ENCODE peak calls at places on chromosome 15, in five cellular contexts. F, X, S, Q and H are unnamed samples.
A peak's percentile ranks its signal among the peaks of the same experiment; 100 is the strongest.

GRCh38 chr15:38690737-38691332 is 126.2 kb upstream of the RASGRP1 start:
- DNase-seq in F (no peak), X (peak; percentile 63), S (peak; percentile 80), Q (peak; percentile 63), H (peak; percentile 88)

GRCh38 chr15:79635897-79636596 is 203.9 kb downstream of the MINAR1 start:
- DNase-seq in F (no peak), X (no peak), S (no peak), Q (peak; percentile 33), H (no peak)

GRCh38 chr15:72588096-72588495 is 66.4 kb upstream of the GOLGA6B start:
- DNase-seq in F (no peak), X (no peak), S (no peak), Q (no peak), H (no peak)

GRCh38 chr15:31216210-31216911 is 110.3 kb upstream of the KLF13 start:
- DNase-seq in F (no peak), X (peak; percentile 34), S (peak; percentile 24), Q (peak; percentile 65), H (peak; percentile 66)

GRCh38 chr15:32683231-32683630 is 34.6 kb upstream of the GREM1 start:
- DNase-seq in F (no peak), X (no peak), S (no peak), Q (no peak), H (no peak)

GRCh38 chr15:75235760-75236729 is 22.1 kb upstream of the GOLGA6C start:
- DNase-seq in F (no peak), X (no peak), S (no peak), Q (no peak), H (no peak)

GRCh38 chr15:62306851-62307504 is 141.9 kb upstream of the C2CD4B start:
- DNase-seq in F (peak; percentile 55), X (peak; percentile 28), S (peak; percentile 55), Q (peak; percentile 82), H (peak; percentile 19)

GRCh38 chr15:79283252-79284048 is 928 bp downstream of the ANKRD34C start:
- DNase-seq in F (no peak), X (peak; percentile 75), S (peak; percentile 86), Q (peak; percentile 17), H (peak; percentile 44)

GRCh38 chr15:80607288-80607980 is 87.7 kb upstream of the ABHD17C start:
- DNase-seq in F (no peak), X (no peak), S (no peak), Q (peak; percentile 5), H (no peak)

GRCh38 chr15:26242565-26242964 is 379.4 kb upstream of the ATP10A start:
- DNase-seq in F (no peak), X (no peak), S (no peak), Q (no peak), H (no peak)

GRCh38 chr15:37900286-37901221 is 33.9 kb upstream of the TMCO5A start:
- DNase-seq in F (no peak), X (no peak), S (no peak), Q (peak; percentile 59), H (no peak)

GRCh38 chr15:83846847-83847246 is 192.9 kb downstream of the ADAMTSL3 start:
- DNase-seq in F (no peak), X (no peak), S (no peak), Q (peak; percentile 86), H (no peak)

GRCh38 chr15:57684491-57685184 is 21.9 kb upstream of the POLR2M start:
- DNase-seq in F (no peak), X (no peak), S (no peak), Q (no peak), H (no peak)

GRCh38 chr15:73075151-73075859 is 23.0 kb downstream of the NEO1 start:
- DNase-seq in F (no peak), X (no peak), S (no peak), Q (peak; percentile 31), H (no peak)

GRCh38 chr15:58568157-58568571 is 136.4 kb downstream of the LIPC start:
- DNase-seq in F (no peak), X (no peak), S (no peak), Q (no peak), H (peak; percentile 33)

GRCh38 chr15:74795961-74796625 is 14.2 kb downstream of the CSK start:
- DNase-seq in F (no peak), X (no peak), S (no peak), Q (no peak), H (peak; percentile 78)

GRCh38 chr15:66161108-66161507 is 92.4 kb downstream of the MEGF11 start:
- DNase-seq in F (no peak), X (no peak), S (no peak), Q (no peak), H (no peak)

GRCh38 chr15:25700916-25701315 is 162.2 kb downstream of the ATP10A start:
- DNase-seq in F (no peak), X (no peak), S (no peak), Q (no peak), H (no peak)

GRCh38 chr15:42275780-42276395 is 2.7 kb upstream of the TMEM87A start:
- DNase-seq in F (no peak), X (no peak), S (no peak), Q (peak; percentile 17), H (no peak)

GRCh38 chr15:65055201-65055870 is 10.1 kb downstream of the SLC51B start:
- DNase-seq in F (no peak), X (no peak), S (no peak), Q (peak; percentile 39), H (no peak)

GRCh38 chr15:34855397-34855796 is 60.0 kb upstream of the ACTC1 start:
- DNase-seq in F (peak; percentile 16), X (no peak), S (no peak), Q (peak; percentile 58), H (no peak)

GRCh38 chr15:49063402-49064280 is 17.4 kb upstream of the SECISBP2L start:
- DNase-seq in F (no peak), X (no peak), S (no peak), Q (no peak), H (no peak)

GRCh38 chr15:76363251-76363650 is 26.7 kb downstream of the ISL2 start:
- DNase-seq in F (no peak), X (no peak), S (no peak), Q (no peak), H (no peak)

GRCh38 chr15:41661078-41661528 is 898 bp downstream of the MGA start:
- DNase-seq in F (no peak), X (no peak), S (no peak), Q (no peak), H (no peak)

GRCh38 chr15:63905558-63906265 is 72.0 kb upstream of the HERC1 start:
- DNase-seq in F (no peak), X (no peak), S (no peak), Q (no peak), H (no peak)

GRCh38 chr15:60346077-60346476 is 51.7 kb downstream of the ANXA2 start:
- DNase-seq in F (no peak), X (no peak), S (no peak), Q (no peak), H (no peak)

GRCh38 chr15:90322531-90322930 is 29.6 kb upstream of the ZNF774 start:
- DNase-seq in F (no peak), X (no peak), S (no peak), Q (no peak), H (no peak)

GRCh38 chr15:65659502-65660052 is 37.8 kb downstream of the SLC24A1 start:
- DNase-seq in F (no peak), X (no peak), S (no peak), Q (no peak), H (no peak)

GRCh38 chr15:59339252-59339672 is 33.4 kb downstream of the MYO1E start:
- DNase-seq in F (no peak), X (no peak), S (no peak), Q (peak; percentile 66), H (no peak)

GRCh38 chr15:56467626-56468025 is 2.7 kb upstream of the MNS1 start:
- DNase-seq in F (no peak), X (no peak), S (no peak), Q (no peak), H (no peak)

GRCh38 chr15:49370782-49371181 is 52.3 kb upstream of the FGF7 start:
- DNase-seq in F (no peak), X (no peak), S (no peak), Q (peak; percentile 11), H (no peak)

GRCh38 chr15:90953947-90954711 is 555 bp upstream of the RCCD1 start:
- DNase-seq in F (no peak), X (no peak), S (no peak), Q (no peak), H (no peak)

GRCh38 chr15:69225355-69226027 is 65.1 kb downstream of the GLCE start:
- DNase-seq in F (peak; percentile 2), X (no peak), S (no peak), Q (peak; percentile 37), H (no peak)

GRCh38 chr15:74188216-74188615 is 14.4 kb downstream of the STRA6 start:
- DNase-seq in F (no peak), X (no peak), S (no peak), Q (no peak), H (no peak)

DNA sequence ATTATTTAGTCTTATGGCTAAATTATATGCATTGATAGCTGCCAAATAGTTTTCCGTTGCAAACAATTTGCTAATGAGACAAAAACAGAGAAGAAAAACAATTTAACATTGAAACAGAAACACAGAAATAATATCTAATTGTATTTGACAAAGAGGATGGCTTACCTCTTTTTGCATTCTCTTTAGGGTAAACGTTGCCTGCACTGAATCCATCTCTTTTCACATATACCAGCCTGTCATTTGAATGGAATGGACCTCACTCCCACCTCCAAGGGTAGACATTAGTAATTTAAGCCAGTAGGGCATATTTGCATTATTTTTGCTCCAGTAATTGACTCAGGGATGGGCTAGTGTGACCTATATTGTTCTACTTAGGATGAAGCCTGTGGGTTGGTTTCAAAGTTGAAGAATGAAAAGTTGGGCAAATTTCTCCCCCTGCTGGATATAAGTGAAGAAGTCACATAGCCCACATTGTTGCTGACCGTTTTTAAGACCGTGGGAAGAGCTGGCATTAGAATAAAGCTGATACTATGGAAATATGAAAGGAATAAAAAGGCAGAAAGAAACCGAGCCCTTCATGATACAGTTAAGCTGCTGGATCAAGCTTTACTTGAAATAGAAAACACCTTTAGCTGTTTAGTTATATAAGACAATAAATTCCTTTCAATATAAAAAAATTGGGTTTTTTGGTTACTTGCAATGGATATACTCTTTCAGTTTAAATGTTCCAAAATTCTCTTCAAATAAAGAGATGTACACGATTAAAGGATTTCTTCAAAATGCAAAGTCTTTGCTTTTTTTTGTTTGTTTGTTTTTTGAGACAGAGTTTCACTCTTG is 26.9 kb downstream of the PIERCE2 start:
- DNase-seq in F (peak; percentile 2), X (no peak), S (peak; percentile 11), Q (peak; percentile 64), H (no peak)
- TF ChIP-seq CTCF in F (peak; percentile 57), X (peak; percentile 64), S (peak; percentile 60), Q (peak; percentile 75), H (peak; percentile 63)

GRCh38 chr15:29403778-29404177 is 134.2 kb upstream of the NSMCE3 start:
- DNase-seq in F (no peak), X (no peak), S (no peak), Q (no peak), H (no peak)
- TF ChIP-seq CTCF in F (peak; percentile 43), X (peak; percentile 40), S (no peak), Q (no peak), H (no peak)

DNA sequence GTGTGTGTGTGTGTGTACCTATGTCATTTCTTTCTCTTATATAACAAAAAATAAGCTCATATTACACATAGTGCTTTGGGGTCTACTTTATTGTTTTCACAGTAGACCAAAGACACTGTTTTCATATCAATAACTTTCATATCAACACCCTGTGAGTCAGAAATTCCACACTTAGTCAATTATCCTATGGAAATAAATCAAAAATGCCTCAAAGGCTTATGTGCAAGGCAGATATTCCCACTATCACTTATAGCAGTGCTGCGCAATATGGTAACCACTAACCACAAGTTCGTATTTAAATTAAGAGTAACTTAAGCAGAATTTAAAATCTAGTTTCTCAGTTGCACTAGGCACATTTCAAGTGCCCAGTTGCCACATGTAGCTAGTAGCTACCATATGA is 15.8 kb downstream of the SCG3 start:
- DNase-seq in F (no peak), X (no peak), S (no peak), Q (no peak), H (no peak)
- TF ChIP-seq CTCF in F (no peak), X (no peak), S (no peak), Q (no peak), H (no peak)

GRCh38 chr15:44195151-44195740 is at the start of gene FRMD5:
- DNase-seq in F (peak; percentile 65), X (peak; percentile 95), S (peak; percentile 92), Q (peak; percentile 95), H (peak; percentile 90)
- TF ChIP-seq CTCF in F (peak; percentile 52), X (peak; percentile 55), S (no peak), Q (peak; percentile 64), H (no peak)